ENCODE peak calls at places on chromosomes 4 and X, in ten cellular contexts. O is kidney tubule cell; D is neuronal stem cell; I is CD4-positive, alpha-beta T cell; P is right lobe of liver; Z is Right ventricle myocardium inferior; L is effector memory CD8-positive, alpha-beta T cell; J is posterior vena cava; E is naive thymus-derived CD8-positive, alpha-beta T cell; A is cerebellar cortex. S is an unnamed sample.

GRCh38 chr4:6658635-6659075 is 18.2 kb downstream of the MRFAP1 start:
- DNase-seq in O (peak; percentile 47), D (no peak), I (peak; percentile 38), P (peak; percentile 63), Z (no peak), L (peak; percentile 57), J (no peak), E (peak; percentile 61), A (peak; percentile 29), S (no peak)

GRCh38 chrX:136954930-136955329 is 74.4 kb upstream of the RBMX start:
- DNase-seq in O (peak; percentile 31), D (no peak), I (no peak), P (no peak), Z (no peak), L (no peak), J (no peak), E (no peak), A (peak; percentile 44), S (no peak)

GRCh38 chr4:101279377-101279871 is 67.9 kb downstream of the PPP3CA start:
- DNase-seq in O (peak; percentile 53), D (no peak), I (no peak), P (no peak), Z (no peak), L (no peak), J (no peak), E (no peak), A (no peak), S (peak; percentile 71)

GRCh38 chrX:115912372-115912897 is 258.1 kb upstream of the AGTR2 start:
- DNase-seq in O (peak; percentile 27), D (no peak), I (no peak), P (no peak), Z (no peak), L (no peak), J (no peak), E (no peak), A (no peak), S (no peak)

GRCh38 chr4:143215873-143216272 is 31.2 kb downstream of the USP38 start:
- DNase-seq in O (no peak), D (no peak), I (no peak), P (no peak), Z (no peak), L (no peak), J (no peak), E (no peak), A (no peak), S (no peak)

GRCh38 chr4:169225812-169226211 is 44.9 kb downstream of the SH3RF1 start:
- DNase-seq in O (peak; percentile 67), D (no peak), I (no peak), P (no peak), Z (no peak), L (no peak), J (no peak), E (no peak), A (no peak), S (no peak)

GRCh38 chrX:119230850-119231249 is 5.2 kb upstream of the PGRMC1 start:
- DNase-seq in O (no peak), D (no peak), I (no peak), P (no peak), Z (no peak), L (no peak), J (no peak), E (no peak), A (no peak), S (no peak)

GRCh38 chrX:24145340-24146186 is 4.0 kb upstream of the ZFX start:
- DNase-seq in O (peak; percentile 75), D (no peak), I (no peak), P (no peak), Z (no peak), L (no peak), J (no peak), E (no peak), A (no peak), S (no peak)

GRCh38 chr4:186876961-186877626 is 153.4 kb upstream of the FAT1 start:
- DNase-seq in O (no peak), D (no peak), I (no peak), P (no peak), Z (no peak), L (no peak), J (no peak), E (no peak), A (no peak), S (no peak)

GRCh38 chr4:66252291-66252690 is 582.0 kb upstream of the EPHA5 start:
- DNase-seq in O (no peak), D (no peak), I (no peak), P (no peak), Z (no peak), L (no peak), J (no peak), E (no peak), A (no peak), S (no peak)

GRCh38 chr4:73308286-73308685 is 49.7 kb upstream of the ANKRD17 start:
- DNase-seq in O (no peak), D (no peak), I (no peak), P (no peak), Z (no peak), L (no peak), J (no peak), E (no peak), A (peak; percentile 17), S (no peak)

GRCh38 chrX:111761578-111762135 is 80.7 kb downstream of the ALG13 start:
- DNase-seq in O (no peak), D (no peak), I (no peak), P (no peak), Z (no peak), L (no peak), J (no peak), E (no peak), A (no peak), S (no peak)

GRCh38 chrX:66602381-66602938 is 36.4 kb downstream of the EDA2R start:
- DNase-seq in O (no peak), D (no peak), I (no peak), P (no peak), Z (no peak), L (no peak), J (no peak), E (no peak), A (no peak), S (no peak)

GRCh38 chr4:3228881-3229280 is 20.1 kb upstream of the MSANTD1 start:
- DNase-seq in O (no peak), D (no peak), I (no peak), P (peak; percentile 28), Z (no peak), L (no peak), J (peak; percentile 56), E (no peak), A (no peak), S (no peak)

GRCh38 chr4:145437466-145437865 is 44.2 kb upstream of the SMAD1 start:
- DNase-seq in O (no peak), D (no peak), I (no peak), P (no peak), Z (no peak), L (no peak), J (no peak), E (no peak), A (no peak), S (no peak)

GRCh38 chr4:59689149-59689548 is 1511.0 kb upstream of the ADGRL3 start:
- DNase-seq in O (no peak), D (no peak), I (no peak), P (no peak), Z (no peak), L (no peak), J (no peak), E (no peak), A (no peak), S (no peak)

GRCh38 chr4:8289151-8289750 is 19.7 kb downstream of the HTRA3 start:
- DNase-seq in O (no peak), D (no peak), I (no peak), P (peak; percentile 28), Z (peak; percentile 26), L (no peak), J (peak; percentile 45), E (no peak), A (no peak), S (no peak)

GRCh38 chrX:139691493-139691842 is 16.5 kb downstream of the MCF2 start:
- DNase-seq in O (peak; percentile 4), D (no peak), I (no peak), P (no peak), Z (no peak), L (no peak), J (no peak), E (no peak), A (no peak), S (no peak)

GRCh38 chrX:133655914-133656265 is 240.6 kb upstream of the GPC4 start:
- DNase-seq in O (no peak), D (no peak), I (no peak), P (no peak), Z (no peak), L (no peak), J (no peak), E (no peak), A (no peak), S (no peak)

GRCh38 chr4:143256456-143256855 is 71.7 kb downstream of the USP38 start:
- DNase-seq in O (no peak), D (no peak), I (no peak), P (no peak), Z (no peak), L (no peak), J (no peak), E (no peak), A (no peak), S (no peak)

GRCh38 chr4:174940002-174940401 is 21.8 kb downstream of the ADAM29 start:
- DNase-seq in O (no peak), D (no peak), I (no peak), P (no peak), Z (no peak), L (no peak), J (no peak), E (no peak), A (no peak), S (no peak)

GRCh38 chrX:133444952-133445831 is 29.9 kb upstream of the GPC4 start:
- DNase-seq in O (peak; percentile 57), D (no peak), I (no peak), P (no peak), Z (no peak), L (no peak), J (no peak), E (no peak), A (peak; percentile 35), S (no peak)

GRCh38 chr4:2741626-2742025 is 14.5 kb downstream of the TNIP2 start:
- DNase-seq in O (peak; percentile 20), D (no peak), I (no peak), P (no peak), Z (no peak), L (no peak), J (no peak), E (no peak), A (no peak), S (no peak)

GRCh38 chr4:110533940-110534339 is 58.0 kb downstream of the ENPEP start:
- DNase-seq in O (peak; percentile 95), D (no peak), I (no peak), P (no peak), Z (no peak), L (no peak), J (no peak), E (no peak), A (no peak), S (no peak)

GRCh38 chr4:60780874-60781273 is 419.3 kb upstream of the ADGRL3 start:
- DNase-seq in O (no peak), D (no peak), I (no peak), P (no peak), Z (no peak), L (no peak), J (no peak), E (no peak), A (no peak), S (no peak)

GRCh38 chr4:82715731-82716617 is 82.6 kb downstream of the SCD5 start:
- DNase-seq in O (peak; percentile 61), D (no peak), I (no peak), P (no peak), Z (no peak), L (no peak), J (no peak), E (no peak), A (no peak), S (no peak)

GRCh38 chr4:15479913-15480185 is 10.2 kb downstream of the CC2D2A start:
- DNase-seq in O (no peak), D (no peak), I (no peak), P (no peak), Z (no peak), L (no peak), J (no peak), E (no peak), A (no peak), S (no peak)

GRCh38 chrX:12065251-12065650 is 73.0 kb upstream of the FRMPD4 start:
- DNase-seq in O (peak; percentile 48), D (peak; percentile 23), I (no peak), P (no peak), Z (no peak), L (no peak), J (no peak), E (no peak), A (no peak), S (no peak)